ENCODE peak calls at places on chromosome 2, in ten cellular contexts. P is astrocyte of the spinal cord, F is prostate gland, J is fibroblast of lung, E is heart left ventricle, A is HL-60, O is B cell, B is brain microvascular endothelial cell, C is sigmoid colon, N is cardiac fibroblast. L is an unnamed sample.

GRCh38 chr2:69138793-69139510 is 126.0 kb downstream of the ANTXR1 start:
- DNase-seq in F (no peak), N (peak; percentile 92), E (no peak), A (no peak), C (peak; percentile 77), P (peak; percentile 90), J (peak; percentile 83), O (no peak), B (peak; percentile 82), L (no peak)

GRCh38 chr2:239735131-239735828 is 289.9 kb downstream of the NDUFA10 start:
- DNase-seq in E (no peak), F (no peak), A (no peak), C (no peak), J (no peak), P (no peak), N (no peak), O (no peak), B (no peak), L (peak; percentile 47)

GRCh38 chr2:240457223-240458043 is 22.0 kb downstream of the GPC1 start:
- DNase-seq in J (no peak), O (no peak), P (no peak), E (no peak), F (no peak), C (peak; percentile 42), A (no peak), B (no peak), N (no peak), L (peak; percentile 44)

GRCh38 chr2:219437141-219437540 is 2.5 kb downstream of the SPEG start:
- DNase-seq in P (no peak), N (no peak), A (no peak), F (no peak), E (no peak), J (no peak), O (no peak), B (no peak), C (peak; percentile 88), L (no peak)

GRCh38 chr2:187545238-187545751 is 8.9 kb downstream of the TFPI start:
- DNase-seq in C (no peak), N (peak; percentile 75), O (no peak), P (peak; percentile 62), F (no peak), A (no peak), E (no peak), J (peak; percentile 57), B (no peak), L (no peak)

GRCh38 chr2:220748875-220749479 is 823.1 kb downstream of the EPHA4 start:
- DNase-seq in P (no peak), E (no peak), F (no peak), C (no peak), J (no peak), O (no peak), A (no peak), B (no peak), N (no peak), L (peak; percentile 21)

GRCh38 chr2:217994776-217995274 is 8.0 kb downstream of the TNS1 start:
- DNase-seq in J (peak; percentile 70), O (no peak), F (no peak), N (peak; percentile 81), B (peak; percentile 72), E (no peak), C (no peak), P (peak; percentile 52), A (no peak), L (no peak)

GRCh38 chr2:23384551-23385349 is at the start of gene KLHL29:
- DNase-seq in B (peak; percentile 55), J (peak; percentile 70), C (peak; percentile 95), P (peak; percentile 58), A (no peak), N (peak; percentile 68), F (peak; percentile 85), O (peak; percentile 96), E (peak; percentile 86), L (peak; percentile 83)

GRCh38 chr2:129129087-129129486 is 810.4 kb upstream of the HS6ST1 start:
- DNase-seq in J (no peak), B (no peak), E (no peak), N (no peak), O (no peak), C (no peak), P (no peak), A (no peak), F (peak; percentile 44), L (no peak)

GRCh38 chr2:75276093-75277055 is 77.1 kb upstream of the TACR1 start:
- DNase-seq in P (peak; percentile 66), A (no peak), J (peak; percentile 26), E (no peak), O (no peak), C (no peak), B (peak; percentile 34), N (peak; percentile 69), F (no peak), L (no peak)

GRCh38 chr2:229057997-229058553 is 213.0 kb downstream of the PID1 start:
- DNase-seq in F (no peak), E (no peak), P (no peak), C (no peak), J (no peak), N (no peak), A (no peak), O (no peak), B (no peak), L (no peak)

GRCh38 chr2:198928026-198928425 is 529.7 kb downstream of the SATB2 start:
- DNase-seq in J (no peak), N (no peak), F (no peak), E (no peak), C (no peak), A (no peak), P (no peak), B (no peak), O (no peak), L (no peak)

GRCh38 chr2:33788044-33788443 is 188.9 kb upstream of the FAM98A start:
- DNase-seq in J (no peak), P (peak; percentile 49), B (no peak), O (no peak), C (no peak), N (no peak), E (no peak), A (no peak), F (no peak), L (no peak)

GRCh38 chr2:26855516-26855915 is 7.6 kb downstream of the DPYSL5 start:
- DNase-seq in P (no peak), C (no peak), A (no peak), F (no peak), O (no peak), N (no peak), E (no peak), J (no peak), B (no peak), L (no peak)

GRCh38 chr2:160477032-160477431 is 16.6 kb downstream of the RBMS1 start:
- DNase-seq in J (no peak), E (no peak), O (no peak), B (peak; percentile 38), A (no peak), C (no peak), P (no peak), F (no peak), N (no peak), L (no peak)

GRCh38 chr2:134461511-134461910 is 207.6 kb downstream of the MGAT5 start:
- DNase-seq in O (no peak), J (no peak), C (no peak), A (no peak), F (no peak), N (peak; percentile 50), B (peak; percentile 4), E (peak; percentile 11), P (no peak), L (no peak)

DNA sequence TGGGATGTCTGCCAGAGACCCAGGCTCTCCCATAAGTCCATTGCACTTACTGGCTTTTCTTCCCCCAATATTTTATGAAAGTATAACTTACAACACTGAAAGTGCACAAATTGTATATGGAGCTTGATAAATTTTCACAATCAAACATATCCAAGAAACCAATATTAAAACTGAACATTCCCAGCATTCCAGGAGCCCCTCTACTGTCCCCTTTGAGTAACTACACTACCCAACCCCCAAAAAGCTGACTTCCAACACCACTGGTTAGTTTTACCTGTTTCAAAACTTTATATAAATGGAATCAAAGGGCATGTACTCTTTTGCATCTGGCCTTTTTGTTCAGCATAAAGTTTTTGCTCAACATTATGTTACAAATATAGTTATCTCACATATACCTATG is 35.2 kb upstream of the PKDCC start:
- DNase-seq in B (no peak), J (no peak), P (no peak), E (no peak), C (no peak), A (no peak), N (no peak), F (no peak), O (no peak), L (no peak)
- TF ChIP-seq CTCF in B (peak; percentile 31), J (no peak), P (no peak), E (no peak), C (no peak), A (no peak), N (no peak), F (no peak), O (no peak), L (no peak)

GRCh38 chr2:90069290-90069894 is 1377.9 kb downstream of the RPIA start:
- DNase-seq in N (peak; percentile 1), C (no peak), B (no peak), J (peak; percentile 2), F (no peak), A (no peak), P (no peak), E (no peak), O (peak; percentile 7), L (peak; percentile 57)
- TF ChIP-seq CTCF in N (peak; percentile 14), C (no peak), B (peak; percentile 17), J (peak; percentile 35), F (no peak), A (peak; percentile 69), P (peak; percentile 19), E (peak; percentile 28), O (peak; percentile 61), L (peak; percentile 28)

GRCh38 chr2:212960336-212960735 is 191.1 kb downstream of the IKZF2 start:
- DNase-seq in E (no peak), J (no peak), N (no peak), C (no peak), P (no peak), F (no peak), O (no peak), A (no peak), B (no peak), L (no peak)
- TF ChIP-seq CTCF in E (no peak), J (no peak), N (no peak), C (no peak), P (no peak), F (no peak), O (no peak), A (no peak), B (no peak), L (no peak)

DNA sequence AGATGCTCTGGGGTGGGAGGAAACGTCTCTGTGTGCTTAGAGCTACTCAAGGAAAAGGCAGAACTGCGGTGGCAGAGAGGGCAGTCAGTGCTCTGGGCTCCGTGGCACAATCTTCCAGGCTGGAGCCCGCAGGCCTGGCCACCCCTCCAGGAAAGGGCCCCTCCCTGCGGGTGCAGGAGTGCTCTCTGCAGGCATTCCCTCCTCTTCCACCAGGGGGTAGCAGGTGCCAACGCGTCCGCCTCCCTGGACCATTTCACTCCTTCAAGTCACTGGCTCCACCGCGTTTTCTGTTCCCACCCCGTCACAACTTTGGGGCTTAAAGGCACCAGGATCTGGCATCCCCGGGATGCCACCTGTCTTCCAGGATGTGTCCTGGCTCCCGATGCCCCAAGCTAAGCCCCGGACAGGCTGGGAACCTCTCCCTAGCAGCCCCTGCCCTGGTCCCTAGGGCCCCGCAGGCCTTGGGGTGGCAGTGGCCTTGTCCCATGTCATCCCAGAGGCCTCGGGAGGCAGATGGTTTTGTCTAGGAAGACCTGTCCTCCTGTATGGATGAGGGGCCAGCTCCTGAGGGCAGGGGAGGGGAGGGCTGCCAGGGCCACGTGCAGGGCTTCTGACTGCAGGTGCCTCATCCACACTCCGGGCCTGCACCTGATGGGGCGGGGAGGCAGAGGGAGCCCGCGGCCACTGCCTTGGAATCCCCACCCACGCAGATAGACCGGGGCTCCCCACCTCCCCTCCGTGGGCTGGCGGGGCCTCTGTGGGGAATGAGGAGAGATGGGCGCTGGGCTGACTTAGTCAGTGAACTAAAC is 26.4 kb downstream of the KCNIP3 start:
- DNase-seq in O (no peak), B (peak; percentile 15), A (no peak), C (no peak), N (no peak), F (no peak), E (no peak), J (peak; percentile 37), P (no peak), L (peak; percentile 53)
- TF ChIP-seq CTCF in O (no peak), B (peak; percentile 77), A (no peak), C (peak; percentile 30), N (peak; percentile 34), F (peak; percentile 75), E (peak; percentile 16), J (peak; percentile 57), P (peak; percentile 48), L (peak; percentile 49)